ENCODE peak calls at places on chromosomes 3 and 15, in ten cellular contexts. One of them, this sample, is unnamed.
A peak's percentile ranks its signal among the peaks of the same experiment; 100 is the strongest.

GRCh38 chr3:100992086-100993033 is 861 bp downstream of the ABI3BP start:
- DNase-seq in adrenal gland: peak; percentile 3
- DNase-seq in body of pancreas: peak; percentile 50
- DNase-seq in fibroblast of lung: peak; percentile 68
- DNase-seq in AML-193: no peak
- DNase-seq in Right ventricle myocardium superior: no peak
- DNase-seq in stimulated activated effector memory CD8-positive, alpha-beta T cell treated with anti-CD3 and anti-CD28 coated beads, Interleukin-12 subunit alpha, Interleukin-12 subunit beta, amount 100 ng/mL, for 72 hours: no peak
- DNase-seq in HS-27A: no peak
- DNase-seq in HCEC 1CT: peak; percentile 63
- DNase-seq in naive thymus-derived CD8-positive, alpha-beta T cell: no peak
- DNase-seq in this sample: no peak

GRCh38 chr15:38127306-38127731 is 125.3 kb upstream of the SPRED1 start:
- DNase-seq in fibroblast of lung: no peak
- DNase-seq in body of pancreas: no peak
- DNase-seq in HCEC 1CT: peak; percentile 30
- DNase-seq in AML-193: no peak
- DNase-seq in Right ventricle myocardium superior: no peak
- DNase-seq in naive thymus-derived CD8-positive, alpha-beta T cell: no peak
- DNase-seq in stimulated activated effector memory CD8-positive, alpha-beta T cell treated with anti-CD3 and anti-CD28 coated beads, Interleukin-12 subunit alpha, Interleukin-12 subunit beta, amount 100 ng/mL, for 72 hours: no peak
- DNase-seq in HS-27A: no peak
- DNase-seq in adrenal gland: no peak
- DNase-seq in this sample: peak; percentile 12

GRCh38 chr15:78757636-78757905 is 53.7 kb downstream of the ADAMTS7 start:
- DNase-seq in naive thymus-derived CD8-positive, alpha-beta T cell: no peak
- DNase-seq in HCEC 1CT: no peak
- DNase-seq in adrenal gland: no peak
- DNase-seq in fibroblast of lung: no peak
- DNase-seq in body of pancreas: no peak
- DNase-seq in Right ventricle myocardium superior: no peak
- DNase-seq in AML-193: no peak
- DNase-seq in stimulated activated effector memory CD8-positive, alpha-beta T cell treated with anti-CD3 and anti-CD28 coated beads, Interleukin-12 subunit alpha, Interleukin-12 subunit beta, amount 100 ng/mL, for 72 hours: no peak
- DNase-seq in HS-27A: no peak
- DNase-seq in this sample: no peak

GRCh38 chr15:78201281-78202190 is 32.8 kb downstream of the ACSBG1 start:
- DNase-seq in AML-193: no peak
- DNase-seq in stimulated activated effector memory CD8-positive, alpha-beta T cell treated with anti-CD3 and anti-CD28 coated beads, Interleukin-12 subunit alpha, Interleukin-12 subunit beta, amount 100 ng/mL, for 72 hours: no peak
- DNase-seq in Right ventricle myocardium superior: no peak
- DNase-seq in body of pancreas: no peak
- DNase-seq in HCEC 1CT: no peak
- DNase-seq in naive thymus-derived CD8-positive, alpha-beta T cell: no peak
- DNase-seq in fibroblast of lung: no peak
- DNase-seq in adrenal gland: no peak
- DNase-seq in HS-27A: no peak
- DNase-seq in this sample: no peak

GRCh38 chr15:97961067-97961954 is 808 bp downstream of the ARRDC4 start:
- DNase-seq in stimulated activated effector memory CD8-positive, alpha-beta T cell treated with anti-CD3 and anti-CD28 coated beads, Interleukin-12 subunit alpha, Interleukin-12 subunit beta, amount 100 ng/mL, for 72 hours: no peak
- DNase-seq in AML-193: peak; percentile 10
- DNase-seq in body of pancreas: peak; percentile 70
- DNase-seq in Right ventricle myocardium superior: peak; percentile 69
- DNase-seq in naive thymus-derived CD8-positive, alpha-beta T cell: peak; percentile 65
- DNase-seq in adrenal gland: peak; percentile 66
- DNase-seq in HS-27A: no peak
- DNase-seq in fibroblast of lung: peak; percentile 25
- DNase-seq in HCEC 1CT: peak; percentile 24
- DNase-seq in this sample: peak; percentile 34

GRCh38 chr3:31407665-31408064 is 125.1 kb upstream of the STT3B start:
- DNase-seq in naive thymus-derived CD8-positive, alpha-beta T cell: no peak
- DNase-seq in Right ventricle myocardium superior: no peak
- DNase-seq in HS-27A: peak; percentile 39
- DNase-seq in HCEC 1CT: peak; percentile 11
- DNase-seq in body of pancreas: no peak
- DNase-seq in AML-193: no peak
- DNase-seq in fibroblast of lung: peak; percentile 57
- DNase-seq in stimulated activated effector memory CD8-positive, alpha-beta T cell treated with anti-CD3 and anti-CD28 coated beads, Interleukin-12 subunit alpha, Interleukin-12 subunit beta, amount 100 ng/mL, for 72 hours: no peak
- DNase-seq in adrenal gland: no peak
- DNase-seq in this sample: no peak

GRCh38 chr3:49378249-49378899 is 20.2 kb upstream of the GPX1 start:
- DNase-seq in Right ventricle myocardium superior: peak; percentile 49
- DNase-seq in HCEC 1CT: no peak
- DNase-seq in AML-193: no peak
- DNase-seq in naive thymus-derived CD8-positive, alpha-beta T cell: no peak
- DNase-seq in fibroblast of lung: peak; percentile 61
- DNase-seq in adrenal gland: no peak
- DNase-seq in body of pancreas: no peak
- DNase-seq in stimulated activated effector memory CD8-positive, alpha-beta T cell treated with anti-CD3 and anti-CD28 coated beads, Interleukin-12 subunit alpha, Interleukin-12 subunit beta, amount 100 ng/mL, for 72 hours: no peak
- DNase-seq in HS-27A: peak; percentile 75
- DNase-seq in this sample: peak; percentile 70

GRCh38 chr3:115861166-115861733 is 237.9 kb downstream of the GAP43 start:
- DNase-seq in HCEC 1CT: no peak
- DNase-seq in Right ventricle myocardium superior: no peak
- DNase-seq in AML-193: no peak
- DNase-seq in naive thymus-derived CD8-positive, alpha-beta T cell: no peak
- DNase-seq in HS-27A: no peak
- DNase-seq in fibroblast of lung: no peak
- DNase-seq in adrenal gland: no peak
- DNase-seq in stimulated activated effector memory CD8-positive, alpha-beta T cell treated with anti-CD3 and anti-CD28 coated beads, Interleukin-12 subunit alpha, Interleukin-12 subunit beta, amount 100 ng/mL, for 72 hours: no peak
- DNase-seq in body of pancreas: no peak
- DNase-seq in this sample: no peak

GRCh38 chr15:57031605-57032004 is 113.2 kb downstream of the TCF12 start:
- DNase-seq in AML-193: no peak
- DNase-seq in stimulated activated effector memory CD8-positive, alpha-beta T cell treated with anti-CD3 and anti-CD28 coated beads, Interleukin-12 subunit alpha, Interleukin-12 subunit beta, amount 100 ng/mL, for 72 hours: no peak
- DNase-seq in naive thymus-derived CD8-positive, alpha-beta T cell: no peak
- DNase-seq in HS-27A: no peak
- DNase-seq in adrenal gland: peak; percentile 59
- DNase-seq in HCEC 1CT: peak; percentile 43
- DNase-seq in Right ventricle myocardium superior: no peak
- DNase-seq in fibroblast of lung: peak; percentile 84
- DNase-seq in body of pancreas: peak; percentile 15
- DNase-seq in this sample: peak; percentile 9

GRCh38 chr3:51982352-51982837 is 940 bp upstream of the ACY1 start:
- DNase-seq in fibroblast of lung: no peak
- DNase-seq in HS-27A: no peak
- DNase-seq in body of pancreas: peak; percentile 75
- DNase-seq in stimulated activated effector memory CD8-positive, alpha-beta T cell treated with anti-CD3 and anti-CD28 coated beads, Interleukin-12 subunit alpha, Interleukin-12 subunit beta, amount 100 ng/mL, for 72 hours: no peak
- DNase-seq in AML-193: peak; percentile 78
- DNase-seq in HCEC 1CT: peak; percentile 34
- DNase-seq in adrenal gland: peak; percentile 42
- DNase-seq in Right ventricle myocardium superior: no peak
- DNase-seq in naive thymus-derived CD8-positive, alpha-beta T cell: no peak
- DNase-seq in this sample: peak; percentile 78

GRCh38 chr15:42056934-42057743 is 36.3 kb upstream of the PLA2G4E start:
- DNase-seq in adrenal gland: peak; percentile 91
- DNase-seq in HCEC 1CT: peak; percentile 57
- DNase-seq in stimulated activated effector memory CD8-positive, alpha-beta T cell treated with anti-CD3 and anti-CD28 coated beads, Interleukin-12 subunit alpha, Interleukin-12 subunit beta, amount 100 ng/mL, for 72 hours: peak; percentile 23
- DNase-seq in naive thymus-derived CD8-positive, alpha-beta T cell: no peak
- DNase-seq in fibroblast of lung: peak; percentile 53
- DNase-seq in HS-27A: peak; percentile 46
- DNase-seq in body of pancreas: peak; percentile 84
- DNase-seq in AML-193: peak; percentile 22
- DNase-seq in Right ventricle myocardium superior: peak; percentile 85
- DNase-seq in this sample: peak; percentile 86

GRCh38 chr3:9339750-9340449 is 23.0 kb upstream of the THUMPD3 start:
- DNase-seq in HS-27A: no peak
- DNase-seq in Right ventricle myocardium superior: no peak
- DNase-seq in adrenal gland: no peak
- DNase-seq in HCEC 1CT: peak; percentile 76
- DNase-seq in body of pancreas: no peak
- DNase-seq in AML-193: no peak
- DNase-seq in naive thymus-derived CD8-positive, alpha-beta T cell: no peak
- DNase-seq in stimulated activated effector memory CD8-positive, alpha-beta T cell treated with anti-CD3 and anti-CD28 coated beads, Interleukin-12 subunit alpha, Interleukin-12 subunit beta, amount 100 ng/mL, for 72 hours: no peak
- DNase-seq in fibroblast of lung: peak; percentile 45
- DNase-seq in this sample: no peak

GRCh38 chr15:74319596-74320357 is 47.7 kb downstream of the CYP11A1 start:
- DNase-seq in HCEC 1CT: no peak
- DNase-seq in Right ventricle myocardium superior: peak; percentile 59
- DNase-seq in naive thymus-derived CD8-positive, alpha-beta T cell: no peak
- DNase-seq in AML-193: no peak
- DNase-seq in stimulated activated effector memory CD8-positive, alpha-beta T cell treated with anti-CD3 and anti-CD28 coated beads, Interleukin-12 subunit alpha, Interleukin-12 subunit beta, amount 100 ng/mL, for 72 hours: no peak
- DNase-seq in fibroblast of lung: no peak
- DNase-seq in adrenal gland: no peak
- DNase-seq in HS-27A: no peak
- DNase-seq in body of pancreas: no peak
- DNase-seq in this sample: peak; percentile 49

GRCh38 chr15:68431792-68432401 is at the start of gene ITGA11:
- DNase-seq in stimulated activated effector memory CD8-positive, alpha-beta T cell treated with anti-CD3 and anti-CD28 coated beads, Interleukin-12 subunit alpha, Interleukin-12 subunit beta, amount 100 ng/mL, for 72 hours: no peak
- DNase-seq in HCEC 1CT: no peak
- DNase-seq in Right ventricle myocardium superior: peak; percentile 88
- DNase-seq in fibroblast of lung: peak; percentile 39
- DNase-seq in AML-193: no peak
- DNase-seq in body of pancreas: peak; percentile 83
- DNase-seq in HS-27A: no peak
- DNase-seq in adrenal gland: peak; percentile 52
- DNase-seq in naive thymus-derived CD8-positive, alpha-beta T cell: no peak
- DNase-seq in this sample: peak; percentile 71

GRCh38 chr3:183455064-183455463 is 26.6 kb upstream of the MCF2L2 start:
- DNase-seq in adrenal gland: peak; percentile 13
- DNase-seq in naive thymus-derived CD8-positive, alpha-beta T cell: no peak
- DNase-seq in fibroblast of lung: peak; percentile 21
- DNase-seq in body of pancreas: no peak
- DNase-seq in HCEC 1CT: peak; percentile 64
- DNase-seq in HS-27A: no peak
- DNase-seq in stimulated activated effector memory CD8-positive, alpha-beta T cell treated with anti-CD3 and anti-CD28 coated beads, Interleukin-12 subunit alpha, Interleukin-12 subunit beta, amount 100 ng/mL, for 72 hours: no peak
- DNase-seq in Right ventricle myocardium superior: no peak
- DNase-seq in AML-193: no peak
- DNase-seq in this sample: no peak

GRCh38 chr3:85495602-85496001 is 536.8 kb downstream of the CADM2 start:
- DNase-seq in adrenal gland: no peak
- DNase-seq in HS-27A: no peak
- DNase-seq in Right ventricle myocardium superior: no peak
- DNase-seq in naive thymus-derived CD8-positive, alpha-beta T cell: no peak
- DNase-seq in body of pancreas: no peak
- DNase-seq in stimulated activated effector memory CD8-positive, alpha-beta T cell treated with anti-CD3 and anti-CD28 coated beads, Interleukin-12 subunit alpha, Interleukin-12 subunit beta, amount 100 ng/mL, for 72 hours: no peak
- DNase-seq in fibroblast of lung: no peak
- DNase-seq in AML-193: no peak
- DNase-seq in HCEC 1CT: no peak
- DNase-seq in this sample: no peak

GRCh38 chr3:32018723-32019564 is 37.4 kb downstream of the ZNF860 start:
- DNase-seq in HCEC 1CT: peak; percentile 64
- DNase-seq in Right ventricle myocardium superior: no peak
- DNase-seq in adrenal gland: peak; percentile 13
- DNase-seq in body of pancreas: no peak
- DNase-seq in HS-27A: no peak
- DNase-seq in AML-193: peak; percentile 68
- DNase-seq in naive thymus-derived CD8-positive, alpha-beta T cell: no peak
- DNase-seq in stimulated activated effector memory CD8-positive, alpha-beta T cell treated with anti-CD3 and anti-CD28 coated beads, Interleukin-12 subunit alpha, Interleukin-12 subunit beta, amount 100 ng/mL, for 72 hours: no peak
- DNase-seq in fibroblast of lung: peak; percentile 82
- DNase-seq in this sample: peak; percentile 58

GRCh38 chr3:130905551-130905950 is 11.7 kb downstream of the ATP2C1 start:
- DNase-seq in adrenal gland: no peak
- DNase-seq in AML-193: no peak
- DNase-seq in HS-27A: no peak
- DNase-seq in stimulated activated effector memory CD8-positive, alpha-beta T cell treated with anti-CD3 and anti-CD28 coated beads, Interleukin-12 subunit alpha, Interleukin-12 subunit beta, amount 100 ng/mL, for 72 hours: no peak
- DNase-seq in naive thymus-derived CD8-positive, alpha-beta T cell: no peak
- DNase-seq in fibroblast of lung: peak; percentile 87
- DNase-seq in body of pancreas: no peak
- DNase-seq in Right ventricle myocardium superior: no peak
- DNase-seq in HCEC 1CT: peak; percentile 64
- DNase-seq in this sample: peak; percentile 76

GRCh38 chr3:170038434-170039110 is 777 bp downstream of the GPR160 start:
- DNase-seq in fibroblast of lung: no peak
- DNase-seq in body of pancreas: peak; percentile 69
- DNase-seq in HCEC 1CT: no peak
- DNase-seq in Right ventricle myocardium superior: no peak
- DNase-seq in naive thymus-derived CD8-positive, alpha-beta T cell: peak; percentile 70
- DNase-seq in stimulated activated effector memory CD8-positive, alpha-beta T cell treated with anti-CD3 and anti-CD28 coated beads, Interleukin-12 subunit alpha, Interleukin-12 subunit beta, amount 100 ng/mL, for 72 hours: no peak
- DNase-seq in HS-27A: no peak
- DNase-seq in AML-193: peak; percentile 55
- DNase-seq in adrenal gland: peak; percentile 7
- DNase-seq in this sample: peak; percentile 65

GRCh38 chr3:58189691-58190090 is 21.1 kb downstream of the DNASE1L3 start:
- DNase-seq in HS-27A: no peak
- DNase-seq in stimulated activated effector memory CD8-positive, alpha-beta T cell treated with anti-CD3 and anti-CD28 coated beads, Interleukin-12 subunit alpha, Interleukin-12 subunit beta, amount 100 ng/mL, for 72 hours: no peak
- DNase-seq in fibroblast of lung: no peak
- DNase-seq in adrenal gland: no peak
- DNase-seq in naive thymus-derived CD8-positive, alpha-beta T cell: no peak
- DNase-seq in AML-193: no peak
- DNase-seq in HCEC 1CT: no peak
- DNase-seq in body of pancreas: no peak
- DNase-seq in Right ventricle myocardium superior: no peak
- DNase-seq in this sample: no peak

GRCh38 chr3:48926425-48927392 is 8.1 kb downstream of the ARIH2 start:
- DNase-seq in naive thymus-derived CD8-positive, alpha-beta T cell: no peak
- DNase-seq in stimulated activated effector memory CD8-positive, alpha-beta T cell treated with anti-CD3 and anti-CD28 coated beads, Interleukin-12 subunit alpha, Interleukin-12 subunit beta, amount 100 ng/mL, for 72 hours: no peak
- DNase-seq in Right ventricle myocardium superior: no peak
- DNase-seq in adrenal gland: peak; percentile 24
- DNase-seq in AML-193: no peak
- DNase-seq in HS-27A: no peak
- DNase-seq in HCEC 1CT: peak; percentile 21
- DNase-seq in fibroblast of lung: no peak
- DNase-seq in body of pancreas: no peak
- DNase-seq in this sample: no peak

GRCh38 chr3:62607287-62608029 is 234.1 kb upstream of the FEZF2 start:
- DNase-seq in adrenal gland: no peak
- DNase-seq in Right ventricle myocardium superior: peak; percentile 51
- DNase-seq in stimulated activated effector memory CD8-positive, alpha-beta T cell treated with anti-CD3 and anti-CD28 coated beads, Interleukin-12 subunit alpha, Interleukin-12 subunit beta, amount 100 ng/mL, for 72 hours: no peak
- DNase-seq in HCEC 1CT: peak; percentile 74
- DNase-seq in body of pancreas: no peak
- DNase-seq in HS-27A: peak; percentile 96
- DNase-seq in AML-193: no peak
- DNase-seq in fibroblast of lung: peak; percentile 59
- DNase-seq in naive thymus-derived CD8-positive, alpha-beta T cell: no peak
- DNase-seq in this sample: no peak

GRCh38 chr15:35886765-35887164 is 340.8 kb upstream of the DPH6 start:
- DNase-seq in body of pancreas: no peak
- DNase-seq in adrenal gland: no peak
- DNase-seq in naive thymus-derived CD8-positive, alpha-beta T cell: no peak
- DNase-seq in Right ventricle myocardium superior: no peak
- DNase-seq in HCEC 1CT: peak; percentile 46
- DNase-seq in fibroblast of lung: peak; percentile 61
- DNase-seq in HS-27A: peak; percentile 40
- DNase-seq in stimulated activated effector memory CD8-positive, alpha-beta T cell treated with anti-CD3 and anti-CD28 coated beads, Interleukin-12 subunit alpha, Interleukin-12 subunit beta, amount 100 ng/mL, for 72 hours: no peak
- DNase-seq in AML-193: no peak
- DNase-seq in this sample: no peak

GRCh38 chr15:25235391-25235790 is 203.4 kb downstream of the UBE3A start:
- DNase-seq in HCEC 1CT: no peak
- DNase-seq in stimulated activated effector memory CD8-positive, alpha-beta T cell treated with anti-CD3 and anti-CD28 coated beads, Interleukin-12 subunit alpha, Interleukin-12 subunit beta, amount 100 ng/mL, for 72 hours: no peak
- DNase-seq in naive thymus-derived CD8-positive, alpha-beta T cell: no peak
- DNase-seq in body of pancreas: no peak
- DNase-seq in fibroblast of lung: no peak
- DNase-seq in Right ventricle myocardium superior: no peak
- DNase-seq in HS-27A: no peak
- DNase-seq in adrenal gland: no peak
- DNase-seq in AML-193: no peak
- DNase-seq in this sample: no peak

GRCh38 chr15:38252481-38253311 is at the start of gene SPRED1:
- DNase-seq in AML-193: no peak
- DNase-seq in fibroblast of lung: no peak
- DNase-seq in naive thymus-derived CD8-positive, alpha-beta T cell: no peak
- DNase-seq in adrenal gland: peak; percentile 72
- DNase-seq in body of pancreas: peak; percentile 70
- DNase-seq in HCEC 1CT: peak; percentile 66
- DNase-seq in stimulated activated effector memory CD8-positive, alpha-beta T cell treated with anti-CD3 and anti-CD28 coated beads, Interleukin-12 subunit alpha, Interleukin-12 subunit beta, amount 100 ng/mL, for 72 hours: peak; percentile 9
- DNase-seq in HS-27A: no peak
- DNase-seq in Right ventricle myocardium superior: peak; percentile 86
- DNase-seq in this sample: peak; percentile 52

GRCh38 chr3:113088616-113089015 is 97.8 kb downstream of the GTPBP8 start:
- DNase-seq in adrenal gland: no peak
- DNase-seq in body of pancreas: no peak
- DNase-seq in Right ventricle myocardium superior: no peak
- DNase-seq in stimulated activated effector memory CD8-positive, alpha-beta T cell treated with anti-CD3 and anti-CD28 coated beads, Interleukin-12 subunit alpha, Interleukin-12 subunit beta, amount 100 ng/mL, for 72 hours: no peak
- DNase-seq in naive thymus-derived CD8-positive, alpha-beta T cell: no peak
- DNase-seq in AML-193: no peak
- DNase-seq in HCEC 1CT: no peak
- DNase-seq in fibroblast of lung: no peak
- DNase-seq in HS-27A: no peak
- DNase-seq in this sample: no peak

GRCh38 chr15:58738051-58738707 is 11.3 kb downstream of the ADAM10 start:
- DNase-seq in naive thymus-derived CD8-positive, alpha-beta T cell: no peak
- DNase-seq in AML-193: peak; percentile 88
- DNase-seq in HCEC 1CT: peak; percentile 70
- DNase-seq in HS-27A: no peak
- DNase-seq in body of pancreas: no peak
- DNase-seq in stimulated activated effector memory CD8-positive, alpha-beta T cell treated with anti-CD3 and anti-CD28 coated beads, Interleukin-12 subunit alpha, Interleukin-12 subunit beta, amount 100 ng/mL, for 72 hours: no peak
- DNase-seq in Right ventricle myocardium superior: no peak
- DNase-seq in fibroblast of lung: peak; percentile 45
- DNase-seq in adrenal gland: no peak
- DNase-seq in this sample: peak; percentile 75

GRCh38 chr3:196268270-196269163 is 19.0 kb downstream of the PCYT1A start:
- DNase-seq in AML-193: no peak
- DNase-seq in body of pancreas: no peak
- DNase-seq in Right ventricle myocardium superior: no peak
- DNase-seq in stimulated activated effector memory CD8-positive, alpha-beta T cell treated with anti-CD3 and anti-CD28 coated beads, Interleukin-12 subunit alpha, Interleukin-12 subunit beta, amount 100 ng/mL, for 72 hours: no peak
- DNase-seq in adrenal gland: no peak
- DNase-seq in HS-27A: no peak
- DNase-seq in naive thymus-derived CD8-positive, alpha-beta T cell: no peak
- DNase-seq in HCEC 1CT: peak; percentile 78
- DNase-seq in fibroblast of lung: peak; percentile 78
- DNase-seq in this sample: no peak

This sample was measured in NB4.